ENCODE peak calls at places on chromosomes 3 and 15, in nine cellular contexts. L is amniotic stem cell; Z is endothelial cell; M is activated CD4-positive, alpha-beta T cell treated with anti-CD3 and anti-CD28 coated beads for 4 hours; Y is nephron progenitor cell; S is body of pancreas; A is HFFc6; I is stimulated activated CD8-positive, alpha-beta memory T cell treated with anti-CD3 and anti-CD28 coated beads, Interleukin-4, amount 100 ng/mL, for 48 hours; J is GM06990. D is an unnamed sample.

GRCh38 chr3:47610572-47610971 is 31.9 kb upstream of the CSPG5 start:
- DNase-seq in J (no peak), S (no peak), L (no peak), A (no peak), I (no peak), M (no peak), Z (no peak), Y (no peak), D (no peak)

GRCh38 chr15:85609492-85609891 is 185.2 kb downstream of the KLHL25 start:
- DNase-seq in J (no peak), Z (no peak), L (no peak), A (no peak), Y (no peak), I (no peak), S (no peak), M (no peak), D (no peak)

GRCh38 chr3:169929830-169930519 is 18.6 kb downstream of the SAMD7 start:
- DNase-seq in I (no peak), S (no peak), A (no peak), M (no peak), J (no peak), Z (no peak), L (no peak), Y (no peak), D (no peak)

GRCh38 chr3:192843742-192844350 is 73.8 kb downstream of the MB21D2 start:
- DNase-seq in M (no peak), I (no peak), Z (no peak), S (no peak), Y (no peak), A (no peak), L (no peak), J (no peak), D (no peak)

GRCh38 chr3:5347486-5347885 is 160.0 kb downstream of the EDEM1 start:
- DNase-seq in L (no peak), Z (no peak), Y (no peak), M (no peak), I (no peak), J (no peak), A (no peak), S (no peak), D (no peak)

GRCh38 chr3:66723231-66723630 is 222.4 kb upstream of the LRIG1 start:
- DNase-seq in M (no peak), Z (no peak), J (no peak), L (no peak), Y (no peak), I (no peak), A (no peak), S (no peak), D (no peak)

GRCh38 chr3:81040107-81040506 is 721.3 kb downstream of the GBE1 start:
- DNase-seq in Y (no peak), A (no peak), M (no peak), S (no peak), Z (no peak), J (no peak), I (no peak), L (no peak), D (no peak)

GRCh38 chr15:70337292-70338186 is 239.8 kb upstream of the TLE3 start:
- DNase-seq in Y (no peak), Z (no peak), A (no peak), M (no peak), J (no peak), I (no peak), S (no peak), L (no peak), D (no peak)

GRCh38 chr15:99118801-99119546 is 14.1 kb downstream of the SYNM start:
- DNase-seq in S (no peak), I (no peak), M (no peak), Y (no peak), A (no peak), J (no peak), L (no peak), Z (no peak), D (no peak)

GRCh38 chr15:85033148-85033547 is 51.5 kb downstream of the PDE8A start:
- DNase-seq in Y (no peak), J (no peak), M (no peak), S (no peak), Z (no peak), L (no peak), I (no peak), A (no peak), D (no peak)

GRCh38 chr15:78989701-78990248 is 44.9 kb upstream of the CTSH start:
- DNase-seq in L (no peak), I (no peak), S (no peak), Y (no peak), A (no peak), J (no peak), Z (no peak), M (no peak), D (no peak)

GRCh38 chr15:51737538-51738305 is at the start of gene LYSMD2:
- DNase-seq in S (peak; percentile 73), J (peak; percentile 79), L (no peak), Y (peak; percentile 75), Z (peak; percentile 61), M (peak; percentile 73), I (peak; percentile 75), A (no peak), D (no peak)

GRCh38 chr3:13092621-13093339 is 19.6 kb upstream of the IQSEC1 start:
- DNase-seq in M (no peak), Z (no peak), L (no peak), A (no peak), S (peak; percentile 67), I (no peak), Y (no peak), J (no peak), D (no peak)

GRCh38 chr3:50542177-50543034 is 25.1 kb downstream of the C3orf18 start:
- DNase-seq in I (peak; percentile 81), S (peak; percentile 80), M (peak; percentile 63), Y (peak; percentile 86), Z (peak; percentile 84), L (no peak), J (no peak), A (peak; percentile 41), D (no peak)

GRCh38 chr15:60520825-60521368 is 42.0 kb upstream of the ICE2 start:
- DNase-seq in L (peak; percentile 54), Z (peak; percentile 75), J (no peak), A (peak; percentile 60), S (peak; percentile 77), I (peak; percentile 91), M (peak; percentile 86), Y (peak; percentile 79), D (no peak)

GRCh38 chr3:9902372-9903237 is at the start of gene IL17RE:
- DNase-seq in I (no peak), M (no peak), Y (no peak), S (peak; percentile 64), J (no peak), Z (no peak), A (no peak), L (no peak), D (no peak)

D was measured in GM12878.